ENCODE peak calls at places on chromosomes 2 and 18, in nine cellular contexts. One of them, this sample, is unnamed.

GRCh38 chr2:127083819-127084503 is 23.0 kb downstream of the BIN1 start:
- DNase-seq in Ammon's horn: peak
- DNase-seq in sigmoid colon: peak
- DNase-seq in lower leg skin: peak
- DNase-seq in Calu3: no peak
- DNase-seq in cardiac fibroblast: peak
- DNase-seq in astrocyte of the spinal cord: peak
- DNase-seq in naive B cell: no peak
- DNase-seq in transverse colon: peak
- DNase-seq in this sample: no peak

GRCh38 chr2:164335128-164335527 is 286.2 kb downstream of the GRB14 start:
- DNase-seq in transverse colon: no peak
- DNase-seq in Ammon's horn: no peak
- DNase-seq in naive B cell: no peak
- DNase-seq in Calu3: no peak
- DNase-seq in astrocyte of the spinal cord: no peak
- DNase-seq in cardiac fibroblast: no peak
- DNase-seq in lower leg skin: no peak
- DNase-seq in sigmoid colon: no peak
- DNase-seq in this sample: no peak

GRCh38 chr2:12169060-12169406 is 422.6 kb downstream of the LPIN1 start:
- DNase-seq in cardiac fibroblast: peak
- DNase-seq in transverse colon: no peak
- DNase-seq in sigmoid colon: peak
- DNase-seq in naive B cell: no peak
- DNase-seq in Calu3: no peak
- DNase-seq in astrocyte of the spinal cord: peak
- DNase-seq in lower leg skin: no peak
- DNase-seq in Ammon's horn: peak
- DNase-seq in this sample: no peak

GRCh38 chr2:9139491-9140443 is 66.8 kb upstream of the ASAP2 start:
- DNase-seq in Calu3: peak
- DNase-seq in cardiac fibroblast: peak
- DNase-seq in sigmoid colon: peak
- DNase-seq in astrocyte of the spinal cord: peak
- DNase-seq in naive B cell: peak
- DNase-seq in lower leg skin: peak
- DNase-seq in Ammon's horn: peak
- DNase-seq in transverse colon: peak
- DNase-seq in this sample: peak

GRCh38 chr2:218618102-218618860 is 10.6 kb downstream of the PLCD4 start:
- DNase-seq in naive B cell: no peak
- DNase-seq in lower leg skin: no peak
- DNase-seq in Calu3: no peak
- DNase-seq in sigmoid colon: no peak
- DNase-seq in Ammon's horn: no peak
- DNase-seq in astrocyte of the spinal cord: no peak
- DNase-seq in cardiac fibroblast: no peak
- DNase-seq in transverse colon: no peak
- DNase-seq in this sample: no peak

GRCh38 chr2:174343343-174343637 is 8.5 kb downstream of the SP9 start:
- DNase-seq in cardiac fibroblast: no peak
- DNase-seq in lower leg skin: no peak
- DNase-seq in naive B cell: no peak
- DNase-seq in transverse colon: no peak
- DNase-seq in astrocyte of the spinal cord: no peak
- DNase-seq in sigmoid colon: no peak
- DNase-seq in Calu3: no peak
- DNase-seq in Ammon's horn: no peak
- DNase-seq in this sample: no peak

GRCh38 chr2:81060971-81061370 is 756.4 kb upstream of the LRRTM1 start:
- DNase-seq in naive B cell: no peak
- DNase-seq in cardiac fibroblast: no peak
- DNase-seq in Calu3: no peak
- DNase-seq in Ammon's horn: peak
- DNase-seq in lower leg skin: no peak
- DNase-seq in sigmoid colon: no peak
- DNase-seq in astrocyte of the spinal cord: no peak
- DNase-seq in transverse colon: no peak
- DNase-seq in this sample: no peak

GRCh38 chr2:885230-886071 is 65.2 kb upstream of the SNTG2 start:
- DNase-seq in Ammon's horn: no peak
- DNase-seq in Calu3: no peak
- DNase-seq in naive B cell: no peak
- DNase-seq in cardiac fibroblast: no peak
- DNase-seq in astrocyte of the spinal cord: no peak
- DNase-seq in transverse colon: no peak
- DNase-seq in lower leg skin: no peak
- DNase-seq in sigmoid colon: no peak
- DNase-seq in this sample: no peak

GRCh38 chr2:80496770-80497169 is 192.2 kb upstream of the LRRTM1 start:
- DNase-seq in transverse colon: no peak
- DNase-seq in lower leg skin: no peak
- DNase-seq in astrocyte of the spinal cord: peak
- DNase-seq in cardiac fibroblast: peak
- DNase-seq in Calu3: no peak
- DNase-seq in naive B cell: no peak
- DNase-seq in sigmoid colon: no peak
- DNase-seq in Ammon's horn: no peak
- DNase-seq in this sample: no peak

GRCh38 chr2:152532241-152532640 is 185.0 kb downstream of the PRPF40A start:
- DNase-seq in lower leg skin: no peak
- DNase-seq in naive B cell: no peak
- DNase-seq in astrocyte of the spinal cord: no peak
- DNase-seq in Ammon's horn: no peak
- DNase-seq in sigmoid colon: no peak
- DNase-seq in transverse colon: no peak
- DNase-seq in Calu3: no peak
- DNase-seq in cardiac fibroblast: no peak
- DNase-seq in this sample: no peak

GRCh38 chr2:239990966-239991365 is 34.2 kb downstream of the NDUFA10 start:
- DNase-seq in sigmoid colon: peak
- DNase-seq in lower leg skin: no peak
- DNase-seq in cardiac fibroblast: no peak
- DNase-seq in naive B cell: no peak
- DNase-seq in astrocyte of the spinal cord: no peak
- DNase-seq in Calu3: no peak
- DNase-seq in transverse colon: no peak
- DNase-seq in Ammon's horn: no peak
- DNase-seq in this sample: no peak

GRCh38 chr18:12059334-12060181 is 34.1 kb upstream of the ANKRD62 start:
- DNase-seq in lower leg skin: no peak
- DNase-seq in astrocyte of the spinal cord: no peak
- DNase-seq in naive B cell: no peak
- DNase-seq in transverse colon: no peak
- DNase-seq in cardiac fibroblast: no peak
- DNase-seq in Calu3: no peak
- DNase-seq in sigmoid colon: no peak
- DNase-seq in Ammon's horn: no peak
- DNase-seq in this sample: no peak

GRCh38 chr2:568639-568963 is 108.6 kb downstream of the TMEM18 start:
- DNase-seq in cardiac fibroblast: no peak
- DNase-seq in Ammon's horn: no peak
- DNase-seq in Calu3: no peak
- DNase-seq in lower leg skin: peak
- DNase-seq in sigmoid colon: no peak
- DNase-seq in astrocyte of the spinal cord: no peak
- DNase-seq in naive B cell: no peak
- DNase-seq in transverse colon: no peak
- DNase-seq in this sample: no peak

GRCh38 chr2:120783371-120783791 is 47.7 kb downstream of the GLI2 start:
- DNase-seq in naive B cell: no peak
- DNase-seq in astrocyte of the spinal cord: peak
- DNase-seq in sigmoid colon: no peak
- DNase-seq in Ammon's horn: no peak
- DNase-seq in Calu3: no peak
- DNase-seq in transverse colon: no peak
- DNase-seq in lower leg skin: no peak
- DNase-seq in cardiac fibroblast: peak
- DNase-seq in this sample: no peak

This sample was measured in spleen.